ENCODE peak calls at places on chromosomes 5 and 9, in eight cellular contexts. W is cardiac muscle cell; C is NCI-H1436 treated with DMSO at 0.1 percent for 48 hours; S is CD8-positive, alpha-beta T cell; Y is heart left ventricle; G is GM23248; V is SK-MEL-5; E is lower leg skin. U is an unnamed sample.
A peak's percentile ranks its signal among the peaks of the same experiment; 100 is the strongest.

GRCh38 chr5:155625315-155625714 is 611.8 kb downstream of the KIF4B start:
- DNase-seq in C (no peak), E (no peak), V (no peak), Y (no peak), G (no peak), S (no peak), W (no peak), U (no peak)

GRCh38 chr9:128245293-128246151 is 30.3 kb downstream of the GOLGA2 start:
- DNase-seq in S (no peak), G (peak; percentile 88), Y (peak; percentile 77), C (no peak), E (no peak), V (no peak), W (no peak), U (no peak)

GRCh38 chr5:180860273-180860886 is 696 bp downstream of the ZFP62 start:
- DNase-seq in Y (no peak), C (no peak), S (no peak), V (peak; percentile 62), G (peak; percentile 49), W (no peak), E (peak; percentile 25), U (peak; percentile 51)

GRCh38 chr9:112044183-112044582 is 130.9 kb downstream of the SUSD1 start:
- DNase-seq in S (no peak), V (no peak), E (no peak), Y (no peak), C (no peak), G (no peak), W (no peak), U (no peak)

GRCh38 chr9:87086536-87086935 is 139.2 kb upstream of the GAS1 start:
- DNase-seq in G (no peak), C (no peak), S (no peak), E (no peak), V (no peak), Y (no peak), W (no peak), U (no peak)

GRCh38 chr5:135239461-135240282 is 159.4 kb downstream of the MACROH2A1 start:
- DNase-seq in S (no peak), V (peak; percentile 16), E (no peak), G (no peak), Y (no peak), W (no peak), C (no peak), U (no peak)

GRCh38 chr9:75636427-75637045 is 253.9 kb upstream of the PCSK5 start:
- DNase-seq in Y (peak; percentile 63), S (no peak), V (no peak), G (no peak), E (no peak), C (no peak), W (no peak), U (no peak)

GRCh38 chr9:123318961-123319421 is 37.0 kb upstream of the CRB2 start:
- DNase-seq in C (no peak), W (no peak), E (no peak), V (no peak), S (no peak), Y (no peak), G (no peak), U (no peak)

GRCh38 chr5:147509710-147510651 is at the start of gene DPYSL3:
- DNase-seq in S (no peak), Y (peak; percentile 82), E (peak; percentile 51), G (peak; percentile 91), C (no peak), W (peak; percentile 86), V (peak; percentile 58), U (no peak)

GRCh38 chr9:79213417-79214125 is 358.2 kb upstream of the TLE4 start:
- DNase-seq in Y (no peak), C (no peak), E (no peak), W (no peak), G (peak; percentile 76), S (no peak), V (no peak), U (no peak)

GRCh38 chr5:57210633-57211032 is 36.8 kb downstream of the GPBP1 start:
- DNase-seq in G (no peak), C (no peak), E (no peak), S (no peak), Y (no peak), V (no peak), W (no peak), U (no peak)

GRCh38 chr5:95375591-95375990 is 15.6 kb upstream of the FAM81B start:
- DNase-seq in E (no peak), W (no peak), C (no peak), V (no peak), S (no peak), Y (no peak), G (no peak), U (no peak)

GRCh38 chr9:34139477-34140146 is 13.1 kb upstream of the DCAF12 start:
- DNase-seq in G (peak; percentile 96), S (no peak), W (peak; percentile 28), E (no peak), C (no peak), Y (peak; percentile 75), V (peak; percentile 65), U (peak; percentile 49)

GRCh38 chr9:5629312-5630037 is 568 bp downstream of the RIC1 start:
- DNase-seq in V (peak; percentile 33), G (peak; percentile 73), E (peak; percentile 42), Y (peak; percentile 63), W (peak; percentile 53), C (no peak), S (peak; percentile 24), U (peak; percentile 34)

GRCh38 chr5:13913962-13914361 is 30.5 kb downstream of the DNAH5 start:
- DNase-seq in S (no peak), C (no peak), W (no peak), V (no peak), G (no peak), E (no peak), Y (no peak), U (no peak)

GRCh38 chr5:143008809-143009521 is 238.8 kb downstream of the ARHGAP26 start:
- DNase-seq in S (peak; percentile 63), E (peak; percentile 35), C (no peak), V (peak; percentile 27), W (no peak), G (peak; percentile 97), Y (no peak), U (peak; percentile 55)

GRCh38 chr5:74865799-74866652 is at the start of gene FAM169A:
- DNase-seq in S (peak; percentile 45), V (peak; percentile 44), Y (peak; percentile 33), C (no peak), G (peak; percentile 68), E (no peak), W (peak; percentile 80), U (peak; percentile 57)

GRCh38 chr9:33903157-33903780 is 86.3 kb downstream of the UBE2R2 start:
- DNase-seq in S (no peak), C (no peak), G (no peak), Y (no peak), W (no peak), V (no peak), E (no peak), U (no peak)

GRCh38 chr9:113669523-113670115 is 206.1 kb downstream of the RGS3 start:
- DNase-seq in Y (no peak), E (no peak), V (no peak), C (no peak), S (no peak), G (peak; percentile 79), W (no peak), U (no peak)

GRCh38 chr5:133830281-133830680 is 138.1 kb downstream of the C5orf15 start:
- DNase-seq in S (no peak), G (no peak), W (no peak), V (no peak), C (no peak), E (no peak), Y (no peak), U (no peak)

GRCh38 chr5:34521628-34522290 is 134.4 kb upstream of the RAI14 start:
- DNase-seq in Y (no peak), S (no peak), W (no peak), G (no peak), C (no peak), E (no peak), V (no peak), U (no peak)

GRCh38 chr5:132046915-132047314 is 13.5 kb upstream of the IL3 start:
- DNase-seq in S (no peak), C (no peak), V (no peak), Y (peak; percentile 10), G (no peak), E (no peak), W (no peak), U (no peak)

GRCh38 chr9:113578877-113579269 is 115.3 kb downstream of the RGS3 start:
- DNase-seq in E (no peak), V (peak; percentile 18), S (peak; percentile 77), G (peak; percentile 96), Y (peak; percentile 77), W (no peak), C (no peak), U (peak; percentile 89)

GRCh38 chr9:98783518-98784226 is 12.7 kb downstream of the ANKS6 start:
- DNase-seq in C (no peak), V (no peak), Y (no peak), S (no peak), G (no peak), W (no peak), E (peak; percentile 10), U (no peak)